ENCODE peak calls at places on chromosomes 4 and X, in six cellular contexts. J, H, C, Y, D and M are unnamed samples.

GRCh38 chr4:87498446-87498900 is 30.7 kb downstream of the SPARCL1 start:
- DNase-seq in J (peak; percentile 18), H (no peak), C (no peak), Y (no peak), D (no peak), M (peak; percentile 54)

GRCh38 chrX:136711147-136711546 is 63.2 kb downstream of the CD40LG start:
- DNase-seq in J (no peak), H (peak; percentile 50), C (peak; percentile 43), Y (peak; percentile 10), D (peak; percentile 47), M (peak; percentile 27)

GRCh38 chrX:97027384-97027922 is 143.7 kb downstream of the RPA4 start:
- DNase-seq in J (no peak), H (no peak), C (no peak), Y (peak; percentile 89), D (no peak), M (no peak)

GRCh38 chr4:110618091-110619000 is 4.5 kb downstream of the PITX2 start:
- DNase-seq in J (no peak), H (no peak), C (no peak), Y (no peak), D (no peak), M (no peak)

GRCh38 chr4:182219400-182219799 is 23.8 kb upstream of the TENM3 start:
- DNase-seq in J (no peak), H (peak; percentile 35), C (no peak), Y (no peak), D (no peak), M (peak; percentile 30)

GRCh38 chrX:74023203-74023602 is 280.8 kb upstream of the ZCCHC13 start:
- DNase-seq in J (no peak), H (no peak), C (no peak), Y (no peak), D (peak; percentile 30), M (no peak)

GRCh38 chr4:137530176-137530575 is 2.1 kb downstream of the PCDH18 start:
- DNase-seq in J (no peak), H (peak; percentile 55), C (no peak), Y (no peak), D (peak; percentile 73), M (peak; percentile 75)

GRCh38 chr4:125666635-125667034 is 351.9 kb downstream of the FAT4 start:
- DNase-seq in J (no peak), H (no peak), C (no peak), Y (peak; percentile 8), D (no peak), M (no peak)

GRCh38 chrX:54422168-54422567 is 18.0 kb upstream of the TSR2 start:
- DNase-seq in J (no peak), H (no peak), C (no peak), Y (no peak), D (no peak), M (no peak)

GRCh38 chrX:118502121-118502794 is 6.6 kb downstream of the DOCK11 start:
- DNase-seq in J (no peak), H (no peak), C (no peak), Y (no peak), D (peak; percentile 77), M (no peak)

GRCh38 chrX:153793291-153793690 is 884 bp downstream of the IDH3G start:
- DNase-seq in J (no peak), H (no peak), C (no peak), Y (no peak), D (peak; percentile 51), M (no peak)

GRCh38 chr4:159498371-159499115 is 395.7 kb downstream of the RAPGEF2 start:
- DNase-seq in J (no peak), H (no peak), C (no peak), Y (peak; percentile 2), D (no peak), M (no peak)

GRCh38 chrX:115949900-115950822 is 220.4 kb upstream of the AGTR2 start:
- DNase-seq in J (peak; percentile 26), H (no peak), C (no peak), Y (peak; percentile 7), D (peak; percentile 17), M (no peak)

GRCh38 chrX:151004085-151004484 is 20.9 kb downstream of the HMGB3 start:
- DNase-seq in J (no peak), H (peak; percentile 7), C (no peak), Y (no peak), D (peak; percentile 18), M (peak; percentile 25)

GRCh38 chr4:157895205-157895604 is 277.6 kb downstream of the GASK1B start:
- DNase-seq in J (no peak), H (no peak), C (no peak), Y (no peak), D (no peak), M (no peak)

GRCh38 chr4:152106113-152106763 is 345.4 kb upstream of the GATB start:
- DNase-seq in J (no peak), H (peak; percentile 95), C (peak; percentile 57), Y (no peak), D (peak; percentile 27), M (peak; percentile 97)

GRCh38 chr4:41505161-41505653 is 32.8 kb upstream of the LIMCH1 start:
- DNase-seq in J (no peak), H (peak; percentile 20), C (no peak), Y (no peak), D (no peak), M (peak; percentile 24)

GRCh38 chr4:53346920-53347852 is 18.7 kb downstream of the SCFD2 start:
- DNase-seq in J (no peak), H (peak; percentile 46), C (no peak), Y (no peak), D (no peak), M (peak; percentile 87)

GRCh38 chr4:17511041-17511949 is 595 bp downstream of the QDPR start:
- DNase-seq in J (no peak), H (peak; percentile 52), C (peak; percentile 82), Y (no peak), D (peak; percentile 84), M (peak; percentile 53)

GRCh38 chr4:85861064-85861767 is 386.3 kb downstream of the ARHGAP24 start:
- DNase-seq in J (no peak), H (peak; percentile 17), C (no peak), Y (peak; percentile 62), D (no peak), M (no peak)

GRCh38 chrX:1181131-1181530 is 31.3 kb downstream of the CRLF2 start:
- DNase-seq in J (no peak), H (no peak), C (no peak), Y (no peak), D (no peak), M (no peak)

GRCh38 chr4:64899563-64899962 is 490.3 kb upstream of the TECRL start:
- DNase-seq in J (no peak), H (no peak), C (no peak), Y (no peak), D (no peak), M (no peak)

GRCh38 chrX:97189668-97190067 is 306.0 kb downstream of the RPA4 start:
- DNase-seq in J (no peak), H (no peak), C (no peak), Y (peak; percentile 34), D (no peak), M (no peak)

GRCh38 chr4:83125738-83126141 is 11.2 kb upstream of the PLAC8 start:
- DNase-seq in J (no peak), H (no peak), C (no peak), Y (no peak), D (peak; percentile 71), M (no peak)

GRCh38 chrX:119758682-119759332 is 419 bp downstream of the SOWAHD start:
- DNase-seq in J (no peak), H (no peak), C (no peak), Y (peak; percentile 27), D (peak; percentile 76), M (no peak)

GRCh38 chr4:3200423-3201090 is 48.4 kb upstream of the MSANTD1 start:
- DNase-seq in J (no peak), H (no peak), C (no peak), Y (no peak), D (no peak), M (no peak)

GRCh38 chr4:125891597-125892258 is 577.0 kb downstream of the FAT4 start:
- DNase-seq in J (no peak), H (peak; percentile 51), C (no peak), Y (no peak), D (no peak), M (peak; percentile 95)